ENCODE peak calls at places on chromosome 17, in nine cellular contexts. O is transverse colon, H is H1, K is mucosa of descending colon, X is Karpas-422, B is stomach, U is heart left ventricle, Q is fibroblast of lung, C is PC-9. P is an unnamed sample.

GRCh38 chr17:21061158-21061835 is 18.5 kb upstream of the USP22 start:
- DNase-seq in X (no peak), B (peak; percentile 11), Q (no peak), O (no peak), U (no peak), H (no peak), C (no peak), K (no peak), P (peak; percentile 54)

GRCh38 chr17:2776589-2777241 is 19.5 kb upstream of the RAP1GAP2 start:
- DNase-seq in Q (no peak), H (no peak), K (no peak), O (peak; percentile 24), C (no peak), B (no peak), X (no peak), U (no peak), P (peak; percentile 93)

GRCh38 chr17:48577330-48577945 is 712 bp downstream of the HOXB4 start:
- DNase-seq in K (peak; percentile 60), C (no peak), U (no peak), H (no peak), Q (peak; percentile 79), B (no peak), X (peak; percentile 62), O (no peak), P (no peak)

GRCh38 chr17:50871369-50871768 is 5.2 kb upstream of the TOB1 start:
- DNase-seq in K (no peak), U (no peak), Q (no peak), O (no peak), C (no peak), B (no peak), H (no peak), X (no peak), P (no peak)

GRCh38 chr17:48554412-48555090 is 9.6 kb upstream of the HOXB2 start:
- DNase-seq in O (no peak), Q (peak; percentile 55), K (no peak), B (no peak), C (no peak), U (no peak), H (no peak), X (no peak), P (peak; percentile 85)

GRCh38 chr17:21296097-21297025 is 11.8 kb downstream of the MAP2K3 start:
- DNase-seq in H (no peak), X (no peak), B (peak; percentile 73), C (no peak), U (peak; percentile 44), Q (no peak), K (no peak), O (no peak), P (no peak)

GRCh38 chr17:4744999-4745969 is 5.6 kb upstream of the CXCL16 start:
- DNase-seq in C (no peak), Q (no peak), K (no peak), O (no peak), H (peak; percentile 41), U (no peak), X (no peak), B (no peak), P (peak; percentile 92)

GRCh38 chr17:32495347-32496253 is 8.8 kb downstream of the CDK5R1 start:
- DNase-seq in H (no peak), B (no peak), C (no peak), X (no peak), Q (peak; percentile 65), U (peak; percentile 45), O (no peak), K (peak; percentile 58), P (no peak)

GRCh38 chr17:78818932-78819331 is 21.7 kb downstream of the USP36 start:
- DNase-seq in K (no peak), B (peak; percentile 33), U (no peak), H (no peak), O (peak; percentile 32), Q (no peak), X (no peak), C (no peak), P (no peak)

GRCh38 chr17:16178836-16179235 is 36.5 kb downstream of the NCOR1 start:
- DNase-seq in H (no peak), X (no peak), C (no peak), B (no peak), U (no peak), Q (peak; percentile 15), K (no peak), O (no peak), P (no peak)

GRCh38 chr17:57687642-57688041 is 57.5 kb downstream of the CCDC182 start:
- DNase-seq in K (no peak), O (no peak), X (no peak), C (no peak), Q (no peak), B (no peak), U (no peak), H (no peak), P (no peak)

GRCh38 chr17:67821871-67822367 is 3.4 kb upstream of the BPTF start:
- DNase-seq in U (no peak), H (no peak), O (no peak), Q (no peak), B (no peak), X (no peak), C (no peak), K (no peak), P (no peak)

GRCh38 chr17:38454528-38454927 is 26.3 kb downstream of the ARHGAP23 start:
- DNase-seq in U (peak; percentile 88), C (peak; percentile 74), H (no peak), O (peak; percentile 55), X (no peak), K (peak; percentile 70), B (peak; percentile 63), Q (peak; percentile 81), P (no peak)

GRCh38 chr17:77580531-77580930 is 378.0 kb upstream of the TNRC6C start:
- DNase-seq in X (no peak), O (no peak), H (no peak), U (no peak), Q (no peak), B (no peak), K (no peak), C (no peak), P (peak; percentile 18)

GRCh38 chr17:77579131-77579530 is 379.4 kb upstream of the TNRC6C start:
- DNase-seq in U (no peak), Q (no peak), H (no peak), K (no peak), O (no peak), X (no peak), B (no peak), C (no peak), P (peak; percentile 42)

GRCh38 chr17:77579717-77580116 is 378.8 kb upstream of the TNRC6C start:
- DNase-seq in X (peak; percentile 46), Q (no peak), U (no peak), H (no peak), O (no peak), C (no peak), B (no peak), K (no peak), P (peak; percentile 28)

GRCh38 chr17:77581480-77581879 is 377.0 kb upstream of the TNRC6C start:
- DNase-seq in H (no peak), C (no peak), O (no peak), U (no peak), X (no peak), K (no peak), Q (peak; percentile 15), B (no peak), P (peak; percentile 10)

GRCh38 chr17:77580956-77581355 is 377.5 kb upstream of the TNRC6C start:
- DNase-seq in O (no peak), Q (no peak), K (no peak), C (no peak), X (no peak), H (no peak), U (no peak), B (no peak), P (peak; percentile 22)
- H3K36me3 ChIP-seq in O (no peaks in the 10 kb centered on the region), Q (no peaks in the 10 kb centered on the region), K (no peaks in the 10 kb centered on the region), C (no peaks in the 10 kb centered on the region), X (no peaks in the 10 kb centered on the region), H (no peaks in the 10 kb centered on the region), U (no peaks in the 10 kb centered on the region), B (no peaks in the 10 kb centered on the region), P (no peaks in the 10 kb centered on the region)

DNA sequence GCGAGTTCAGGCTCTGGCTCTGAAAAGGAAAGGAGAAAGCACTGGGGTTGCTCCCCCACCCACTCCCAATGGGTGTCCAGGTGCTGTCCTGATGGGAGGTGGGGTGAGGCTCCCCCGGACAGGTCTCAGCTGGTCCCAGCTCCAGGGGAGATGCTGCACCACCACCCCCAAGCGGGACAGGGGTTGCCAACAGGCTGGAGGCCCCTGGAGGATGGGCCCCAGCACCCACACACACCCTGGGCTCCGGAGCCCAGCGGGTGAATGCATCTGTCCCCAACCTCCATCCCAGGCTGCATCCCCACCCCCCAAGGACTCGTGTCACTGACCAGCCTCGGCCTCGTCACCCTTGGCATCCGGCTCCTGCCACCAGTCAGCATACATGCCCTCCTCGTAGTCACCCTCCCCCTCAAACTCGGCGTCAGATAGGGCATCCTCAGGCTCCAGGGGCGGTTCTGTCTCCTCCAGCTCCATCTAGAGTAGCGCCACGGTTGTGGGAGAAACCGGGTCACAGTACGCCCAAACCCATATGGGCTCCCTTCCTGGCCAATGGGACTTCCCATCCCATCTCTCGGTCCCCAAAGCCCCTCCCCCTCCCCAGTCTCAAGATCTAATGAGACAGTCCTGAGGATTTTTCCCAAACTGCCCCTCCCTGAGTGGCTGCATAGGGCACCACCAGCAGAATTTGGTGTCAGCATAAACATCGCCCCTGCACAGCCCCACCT is 8.6 kb downstream of the P3H4 start:
- DNase-seq in K (no peak), H (no peak), U (no peak), X (peak; percentile 51), C (no peak), O (no peak), B (no peak), Q (no peak), P (no peak)
- H3K36me3 ChIP-seq in K (no peaks in the 10 kb centered on the region), H (peaks cover 3% of the 10 kb centered on the region), U (no peaks in the 10 kb centered on the region), X (no peaks in the 10 kb centered on the region), C (peaks cover 3% of the 10 kb centered on the region), O (no peaks in the 10 kb centered on the region), B (no peaks in the 10 kb centered on the region), Q (peaks cover 7% of the 10 kb centered on the region), P (no peaks in the 10 kb centered on the region)

GRCh38 chr17:28907052-28907438 is 4.2 kb upstream of the DHRS13 start:
- DNase-seq in K (no peak), X (no peak), C (no peak), Q (no peak), O (no peak), U (no peak), B (no peak), H (no peak), P (no peak)
- H3K36me3 ChIP-seq in K (peaks cover 8% of the 10 kb centered on the region), X (peaks cover 32% of the 10 kb centered on the region), C (peaks cover 16% of the 10 kb centered on the region), Q (peaks cover 23% of the 10 kb centered on the region), O (peaks cover 39% of the 10 kb centered on the region), U (peaks cover 71% of the 10 kb centered on the region), B (peaks cover 54% of the 10 kb centered on the region), H (peaks cover 64% of the 10 kb centered on the region), P (peaks cover 70% of the 10 kb centered on the region)

DNA sequence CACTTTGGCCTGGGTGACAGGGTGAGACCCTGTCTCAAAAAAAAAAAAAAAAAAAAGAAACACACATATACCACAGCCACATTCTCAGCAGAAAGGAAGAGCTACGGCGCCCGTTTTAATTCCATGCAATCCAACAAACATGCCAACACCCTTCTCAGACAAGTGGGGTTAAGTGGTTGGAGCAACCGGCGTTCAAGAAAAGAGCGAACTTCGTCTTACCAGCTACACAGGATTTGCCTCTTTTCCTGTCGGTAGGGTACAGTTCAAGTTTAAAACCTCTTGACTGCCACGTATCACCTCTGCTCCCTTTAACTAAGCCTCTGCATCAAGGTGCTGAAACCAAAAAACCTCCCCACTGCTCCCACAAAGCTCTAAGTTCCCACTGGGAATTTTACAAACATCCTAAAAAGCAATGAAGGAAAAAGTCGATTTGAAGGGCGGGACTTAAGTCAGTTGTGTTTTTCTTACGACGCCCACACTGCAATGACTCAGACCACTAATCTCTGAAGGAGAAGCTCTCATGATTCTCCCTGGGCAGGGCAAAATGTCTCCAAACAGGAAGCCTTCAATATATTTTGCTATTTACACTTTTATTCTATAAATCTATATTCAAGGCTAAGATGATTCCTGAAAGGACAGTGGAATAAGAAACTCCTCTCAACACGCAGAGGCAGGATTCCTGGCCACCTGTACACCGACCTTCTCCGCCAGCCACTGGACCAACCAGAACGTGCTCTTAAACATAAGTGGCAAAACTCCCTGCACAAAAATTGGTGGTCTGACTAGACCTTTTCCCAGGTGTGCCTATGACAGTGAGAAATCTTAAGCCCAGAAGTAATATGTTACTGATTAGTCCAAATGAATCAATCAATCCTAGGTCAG is 18.8 kb downstream of the SRP68 start:
- DNase-seq in X (no peak), H (no peak), O (no peak), Q (peak; percentile 58), B (no peak), K (no peak), C (peak; percentile 79), U (no peak), P (no peak)
- H3K36me3 ChIP-seq in X (peaks cover 13% of the 10 kb centered on the region), H (peaks cover 60% of the 10 kb centered on the region), O (peaks cover 43% of the 10 kb centered on the region), Q (peaks cover 3% of the 10 kb centered on the region), B (peaks cover 63% of the 10 kb centered on the region), K (peaks cover 14% of the 10 kb centered on the region), C (peaks cover 21% of the 10 kb centered on the region), U (peaks cover 100% of the 10 kb centered on the region), P (peaks cover 88% of the 10 kb centered on the region)